ENCODE peak calls at places on chromosomes 6 and 20, in six cellular contexts. One of them, this sample, is unnamed.

GRCh38 chr6:193773-194310 is 98.4 kb upstream of the DUSP22 start:
- DNase-seq in lung: no peak
- DNase-seq in tibial nerve: no peak
- DNase-seq in CD8-positive, alpha-beta T cell: peak; percentile 29
- DNase-seq in stomach: no peak
- DNase-seq in uterus: no peak
- DNase-seq in this sample: no peak

GRCh38 chr6:155108070-155108815 is 113.1 kb downstream of the TIAM2 start:
- DNase-seq in lung: no peak
- DNase-seq in tibial nerve: no peak
- DNase-seq in CD8-positive, alpha-beta T cell: no peak
- DNase-seq in stomach: no peak
- DNase-seq in uterus: no peak
- DNase-seq in this sample: no peak

GRCh38 chr6:111107589-111107988 is 20.3 kb downstream of the SLC16A10 start:
- DNase-seq in lung: no peak
- DNase-seq in tibial nerve: no peak
- DNase-seq in CD8-positive, alpha-beta T cell: no peak
- DNase-seq in stomach: no peak
- DNase-seq in uterus: no peak
- DNase-seq in this sample: no peak

GRCh38 chr6:44458551-44458950 is 71.0 kb downstream of the CDC5L start:
- DNase-seq in lung: no peak
- DNase-seq in tibial nerve: no peak
- DNase-seq in CD8-positive, alpha-beta T cell: no peak
- DNase-seq in stomach: no peak
- DNase-seq in uterus: no peak
- DNase-seq in this sample: no peak

GRCh38 chr20:20820104-20820503 is 107.7 kb upstream of the RALGAPA2 start:
- DNase-seq in lung: no peak
- DNase-seq in tibial nerve: no peak
- DNase-seq in CD8-positive, alpha-beta T cell: no peak
- DNase-seq in stomach: peak; percentile 37
- DNase-seq in uterus: no peak
- DNase-seq in this sample: no peak

GRCh38 chr6:118249680-118250079 is 298.4 kb upstream of the PLN start:
- DNase-seq in lung: no peak
- DNase-seq in tibial nerve: no peak
- DNase-seq in CD8-positive, alpha-beta T cell: no peak
- DNase-seq in stomach: no peak
- DNase-seq in uterus: no peak
- DNase-seq in this sample: no peak

GRCh38 chr6:36232172-36232571 is 35.6 kb downstream of the BRPF3 start:
- DNase-seq in lung: no peak
- DNase-seq in tibial nerve: no peak
- DNase-seq in CD8-positive, alpha-beta T cell: no peak
- DNase-seq in stomach: no peak
- DNase-seq in uterus: no peak
- DNase-seq in this sample: no peak

GRCh38 chr20:51021067-51022025 is 1.6 kb downstream of the KCNG1 start:
- DNase-seq in lung: no peak
- DNase-seq in tibial nerve: no peak
- DNase-seq in CD8-positive, alpha-beta T cell: no peak
- DNase-seq in stomach: no peak
- DNase-seq in uterus: no peak
- DNase-seq in this sample: no peak

GRCh38 chr6:148304976-148305375 is 37.7 kb upstream of the SASH1 start:
- DNase-seq in lung: no peak
- DNase-seq in tibial nerve: no peak
- DNase-seq in CD8-positive, alpha-beta T cell: no peak
- DNase-seq in stomach: no peak
- DNase-seq in uterus: no peak
- DNase-seq in this sample: no peak

GRCh38 chr6:153368131-153368530 is 237.0 kb upstream of the RGS17 start:
- DNase-seq in lung: no peak
- DNase-seq in tibial nerve: no peak
- DNase-seq in CD8-positive, alpha-beta T cell: no peak
- DNase-seq in stomach: no peak
- DNase-seq in uterus: no peak
- DNase-seq in this sample: no peak

GRCh38 chr6:103983860-103984259 is 875.9 kb downstream of the HACE1 start:
- DNase-seq in lung: no peak
- DNase-seq in tibial nerve: no peak
- DNase-seq in CD8-positive, alpha-beta T cell: no peak
- DNase-seq in stomach: no peak
- DNase-seq in uterus: no peak
- DNase-seq in this sample: no peak

GRCh38 chr6:56760842-56761241 is 118.2 kb upstream of the DST start:
- DNase-seq in lung: no peak
- DNase-seq in tibial nerve: no peak
- DNase-seq in CD8-positive, alpha-beta T cell: no peak
- DNase-seq in stomach: no peak
- DNase-seq in uterus: no peak
- DNase-seq in this sample: no peak
- H3K4me1 ChIP-seq in lung: peaks cover 31% of the 10 kb centered on the region
- H3K4me1 ChIP-seq in tibial nerve: peaks cover 89% of the 10 kb centered on the region
- H3K4me1 ChIP-seq in CD8-positive, alpha-beta T cell: no peaks in the 10 kb centered on the region
- H3K4me1 ChIP-seq in stomach: peaks cover 48% of the 10 kb centered on the region
- H3K4me1 ChIP-seq in uterus: no peaks in the 10 kb centered on the region
- H3K4me1 ChIP-seq in this sample: no peaks in the 10 kb centered on the region

DNA sequence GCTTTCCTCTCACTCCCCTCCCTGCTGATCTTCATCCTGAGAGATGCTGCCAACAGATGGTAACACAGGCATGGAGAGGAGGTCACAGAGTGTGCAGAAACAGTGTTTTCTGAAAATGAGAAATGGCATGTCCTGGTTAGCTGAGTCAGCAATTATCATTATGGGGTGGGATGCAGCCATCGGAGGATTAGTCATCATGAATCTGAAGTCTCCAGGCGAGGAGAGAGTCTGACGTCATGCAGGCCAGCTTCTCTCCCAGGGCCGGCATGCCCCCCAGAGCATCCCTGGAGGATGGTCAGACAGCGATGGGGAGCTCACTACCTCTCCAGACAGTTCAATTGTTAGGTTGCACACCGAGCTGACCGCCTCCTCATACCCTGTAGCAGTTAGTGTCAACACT is 4.7 kb upstream of the GTSF1L start:
- DNase-seq in lung: no peak
- DNase-seq in tibial nerve: no peak
- DNase-seq in CD8-positive, alpha-beta T cell: no peak
- DNase-seq in stomach: no peak
- DNase-seq in uterus: no peak
- DNase-seq in this sample: no peak
- H3K4me1 ChIP-seq in lung: no peaks in the 10 kb centered on the region
- H3K4me1 ChIP-seq in tibial nerve: no peaks in the 10 kb centered on the region
- H3K4me1 ChIP-seq in CD8-positive, alpha-beta T cell: peaks cover 47% of the 10 kb centered on the region
- H3K4me1 ChIP-seq in stomach: no peaks in the 10 kb centered on the region
- H3K4me1 ChIP-seq in uterus: no peaks in the 10 kb centered on the region
- H3K4me1 ChIP-seq in this sample: no peaks in the 10 kb centered on the region

GRCh38 chr6:63371087-63371486 is 51.3 kb upstream of the LGSN start:
- DNase-seq in lung: no peak
- DNase-seq in tibial nerve: no peak
- DNase-seq in CD8-positive, alpha-beta T cell: no peak
- DNase-seq in stomach: no peak
- DNase-seq in uterus: no peak
- DNase-seq in this sample: no peak

GRCh38 chr6:63372951-63373533 is 53.3 kb upstream of the LGSN start:
- DNase-seq in lung: no peak
- DNase-seq in tibial nerve: no peak
- DNase-seq in CD8-positive, alpha-beta T cell: no peak
- DNase-seq in stomach: no peak
- DNase-seq in uterus: no peak
- DNase-seq in this sample: no peak

GRCh38 chr6:63368347-63368746 is 48.6 kb upstream of the LGSN start:
- DNase-seq in lung: no peak
- DNase-seq in tibial nerve: no peak
- DNase-seq in CD8-positive, alpha-beta T cell: no peak
- DNase-seq in stomach: no peak
- DNase-seq in uterus: no peak
- DNase-seq in this sample: no peak
- H3K4me1 ChIP-seq in lung: no peaks in the 10 kb centered on the region
- H3K4me1 ChIP-seq in tibial nerve: no peaks in the 10 kb centered on the region
- H3K4me1 ChIP-seq in CD8-positive, alpha-beta T cell: no peaks in the 10 kb centered on the region
- H3K4me1 ChIP-seq in stomach: no peaks in the 10 kb centered on the region
- H3K4me1 ChIP-seq in uterus: no peaks in the 10 kb centered on the region
- H3K4me1 ChIP-seq in this sample: no peaks in the 10 kb centered on the region

GRCh38 chr20:1721687-1722512 is 64.3 kb upstream of the SIRPG start:
- DNase-seq in lung: peak; percentile 19
- DNase-seq in tibial nerve: no peak
- DNase-seq in CD8-positive, alpha-beta T cell: no peak
- DNase-seq in stomach: no peak
- DNase-seq in uterus: no peak
- DNase-seq in this sample: no peak

GRCh38 chr20:1720845-1721475 is 63.4 kb upstream of the SIRPG start:
- DNase-seq in lung: no peak
- DNase-seq in tibial nerve: no peak
- DNase-seq in CD8-positive, alpha-beta T cell: no peak
- DNase-seq in stomach: no peak
- DNase-seq in uterus: no peak
- DNase-seq in this sample: no peak

GRCh38 chr20:1718604-1719384 is 61.2 kb upstream of the SIRPG start:
- DNase-seq in lung: peak; percentile 28
- DNase-seq in tibial nerve: peak; percentile 61
- DNase-seq in CD8-positive, alpha-beta T cell: no peak
- DNase-seq in stomach: no peak
- DNase-seq in uterus: peak; percentile 71
- DNase-seq in this sample: no peak

GRCh38 chr20:1720226-1720625 is 62.6 kb upstream of the SIRPG start:
- DNase-seq in lung: peak; percentile 19
- DNase-seq in tibial nerve: no peak
- DNase-seq in CD8-positive, alpha-beta T cell: no peak
- DNase-seq in stomach: no peak
- DNase-seq in uterus: no peak
- DNase-seq in this sample: no peak

GRCh38 chr20:1722513-1723050 is 65.0 kb upstream of the SIRPG start:
- DNase-seq in lung: no peak
- DNase-seq in tibial nerve: no peak
- DNase-seq in CD8-positive, alpha-beta T cell: no peak
- DNase-seq in stomach: no peak
- DNase-seq in uterus: no peak
- DNase-seq in this sample: no peak
- H3K4me1 ChIP-seq in lung: no peaks in the 10 kb centered on the region
- H3K4me1 ChIP-seq in tibial nerve: no peaks in the 10 kb centered on the region
- H3K4me1 ChIP-seq in CD8-positive, alpha-beta T cell: no peaks in the 10 kb centered on the region
- H3K4me1 ChIP-seq in stomach: no peaks in the 10 kb centered on the region
- H3K4me1 ChIP-seq in uterus: no peaks in the 10 kb centered on the region
- H3K4me1 ChIP-seq in this sample: no peaks in the 10 kb centered on the region

DNA sequence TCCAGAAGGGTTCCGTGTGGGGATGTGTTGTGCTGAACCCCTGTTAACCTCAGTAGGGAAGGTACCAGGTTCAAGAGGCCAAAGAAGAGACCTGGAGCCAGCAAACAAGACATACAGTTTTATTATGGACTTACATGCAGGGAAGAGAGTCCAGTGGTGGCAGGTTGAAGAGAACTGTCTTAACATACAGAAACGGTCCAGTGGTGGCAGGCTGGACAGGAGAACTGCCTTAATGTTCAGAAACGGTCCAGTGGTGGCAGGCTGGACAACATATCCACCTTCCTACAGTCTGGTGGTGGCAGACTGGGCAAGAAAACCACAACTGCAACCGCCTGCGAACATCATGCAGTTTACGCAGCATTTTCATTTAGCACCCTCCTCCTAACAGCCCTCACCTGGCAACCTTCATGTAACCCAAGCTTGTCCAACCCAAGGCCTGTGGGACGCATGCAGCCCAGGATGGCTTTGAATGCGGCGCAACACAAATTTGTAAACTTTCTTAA is 75.9 kb downstream of the PHACTR3 start:
- DNase-seq in lung: no peak
- DNase-seq in tibial nerve: no peak
- DNase-seq in CD8-positive, alpha-beta T cell: no peak
- DNase-seq in stomach: no peak
- DNase-seq in uterus: no peak
- DNase-seq in this sample: no peak
- H3K4me1 ChIP-seq in lung: no peaks in the 10 kb centered on the region
- H3K4me1 ChIP-seq in tibial nerve: no peaks in the 10 kb centered on the region
- H3K4me1 ChIP-seq in CD8-positive, alpha-beta T cell: no peaks in the 10 kb centered on the region
- H3K4me1 ChIP-seq in stomach: peaks cover 7% of the 10 kb centered on the region
- H3K4me1 ChIP-seq in uterus: no peaks in the 10 kb centered on the region
- H3K4me1 ChIP-seq in this sample: no peaks in the 10 kb centered on the region

DNA sequence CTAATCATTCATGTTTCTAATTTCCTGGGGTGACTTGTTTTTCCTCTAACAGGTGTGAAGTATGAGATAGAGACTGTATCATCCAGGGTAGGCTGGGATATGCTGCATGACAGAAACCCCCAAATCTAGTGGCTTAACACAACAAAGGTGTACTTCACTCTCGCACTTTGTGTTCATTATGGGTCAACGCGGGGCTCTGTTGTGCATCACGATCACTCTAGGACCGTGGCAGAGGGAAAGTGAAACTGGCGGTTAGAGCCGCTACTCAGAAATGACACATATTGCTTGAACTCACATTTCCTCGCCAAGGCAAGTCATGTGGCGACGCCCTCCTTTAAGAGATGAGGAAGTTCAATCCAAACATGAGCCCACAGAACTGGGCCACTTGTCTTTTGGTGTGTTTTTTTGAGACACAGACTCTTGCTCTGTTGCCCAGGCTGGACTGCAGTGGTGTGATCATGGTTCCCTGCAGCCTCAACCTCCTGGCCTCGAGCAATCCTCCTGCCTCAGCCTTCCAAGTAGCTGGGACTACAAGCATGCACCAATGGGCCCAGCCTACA is 41.3 kb downstream of the PCNA start:
- DNase-seq in lung: peak; percentile 74
- DNase-seq in tibial nerve: peak; percentile 50
- DNase-seq in CD8-positive, alpha-beta T cell: peak; percentile 84
- DNase-seq in stomach: peak; percentile 75
- DNase-seq in uterus: no peak
- DNase-seq in this sample: no peak
- H3K4me1 ChIP-seq in lung: no peaks in the 10 kb centered on the region
- H3K4me1 ChIP-seq in tibial nerve: peaks cover 35% of the 10 kb centered on the region
- H3K4me1 ChIP-seq in CD8-positive, alpha-beta T cell: peaks cover 17% of the 10 kb centered on the region
- H3K4me1 ChIP-seq in stomach: peaks cover 18% of the 10 kb centered on the region
- H3K4me1 ChIP-seq in uterus: no peaks in the 10 kb centered on the region
- H3K4me1 ChIP-seq in this sample: no peaks in the 10 kb centered on the region

DNA sequence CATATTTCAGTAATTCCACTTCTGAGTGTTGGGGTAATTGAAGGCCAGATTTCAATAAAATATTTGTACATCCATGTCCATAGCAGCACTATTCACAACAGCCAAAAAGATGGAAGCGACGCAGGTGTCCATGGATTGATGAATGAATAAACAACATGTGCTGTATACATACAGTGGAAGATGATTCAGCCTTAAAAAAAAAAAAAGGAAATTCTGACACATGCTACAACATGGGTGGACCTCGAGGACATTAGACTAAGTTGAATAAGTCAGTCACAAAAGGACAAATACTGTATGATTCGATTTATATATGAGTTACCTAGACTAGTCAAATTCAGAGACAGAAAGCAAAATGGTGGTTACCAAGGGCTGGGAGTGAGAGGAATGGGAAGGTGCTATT is 57.2 kb downstream of the TRAM2 start:
- DNase-seq in lung: no peak
- DNase-seq in tibial nerve: no peak
- DNase-seq in CD8-positive, alpha-beta T cell: no peak
- DNase-seq in stomach: no peak
- DNase-seq in uterus: no peak
- DNase-seq in this sample: no peak
- H3K4me1 ChIP-seq in lung: peaks cover 15% of the 10 kb centered on the region
- H3K4me1 ChIP-seq in tibial nerve: peaks cover 89% of the 10 kb centered on the region
- H3K4me1 ChIP-seq in CD8-positive, alpha-beta T cell: no peaks in the 10 kb centered on the region
- H3K4me1 ChIP-seq in stomach: peaks cover 54% of the 10 kb centered on the region
- H3K4me1 ChIP-seq in uterus: peaks cover 10% of the 10 kb centered on the region
- H3K4me1 ChIP-seq in this sample: no peaks in the 10 kb centered on the region

This sample was measured in pancreas.